ENCODE peak calls at places on chromosomes 5 and 9, in seven cellular contexts. One of them, this sample, is unnamed.

GRCh38 chr9:1875921-1876448 is 139.2 kb upstream of the SMARCA2 start:
- DNase-seq in pancreas: no peak
- DNase-seq in CD8-positive, alpha-beta memory T cell: no peak
- DNase-seq in H1: no peak
- DNase-seq in stomach: no peak
- DNase-seq in fibroblast of lung: no peak
- DNase-seq in A549: no peak
- DNase-seq in this sample: no peak

GRCh38 chr5:149677721-149678120 is 52.4 kb upstream of the PPARGC1B start:
- DNase-seq in A549: no peak
- DNase-seq in stomach: no peak
- DNase-seq in H1: no peak
- DNase-seq in pancreas: no peak
- DNase-seq in CD8-positive, alpha-beta memory T cell: no peak
- DNase-seq in fibroblast of lung: no peak
- DNase-seq in this sample: no peak

GRCh38 chr9:133738806-133739150 is 626 bp upstream of the SARDH start:
- DNase-seq in stomach: no peak
- DNase-seq in H1: no peak
- DNase-seq in fibroblast of lung: no peak
- DNase-seq in CD8-positive, alpha-beta memory T cell: no peak
- DNase-seq in A549: no peak
- DNase-seq in pancreas: no peak
- DNase-seq in this sample: no peak

GRCh38 chr5:93590511-93590910 is 7.5 kb downstream of the NR2F1 start:
- DNase-seq in fibroblast of lung: peak
- DNase-seq in pancreas: no peak
- DNase-seq in stomach: no peak
- DNase-seq in A549: no peak
- DNase-seq in CD8-positive, alpha-beta memory T cell: no peak
- DNase-seq in H1: no peak
- DNase-seq in this sample: no peak

GRCh38 chr9:132851421-132851792 is 26.7 kb downstream of the AK8 start:
- DNase-seq in stomach: no peak
- DNase-seq in CD8-positive, alpha-beta memory T cell: no peak
- DNase-seq in H1: no peak
- DNase-seq in fibroblast of lung: no peak
- DNase-seq in pancreas: no peak
- DNase-seq in A549: no peak
- DNase-seq in this sample: no peak

GRCh38 chr9:135602789-135603481 is 36.4 kb downstream of the GLT6D1 start:
- DNase-seq in A549: peak
- DNase-seq in stomach: peak
- DNase-seq in CD8-positive, alpha-beta memory T cell: peak
- DNase-seq in H1: peak
- DNase-seq in pancreas: peak
- DNase-seq in fibroblast of lung: peak
- DNase-seq in this sample: no peak

GRCh38 chr5:104347119-104347708 is 784.6 kb upstream of the NUDT12 start:
- DNase-seq in A549: peak
- DNase-seq in H1: no peak
- DNase-seq in stomach: no peak
- DNase-seq in CD8-positive, alpha-beta memory T cell: no peak
- DNase-seq in fibroblast of lung: peak
- DNase-seq in pancreas: no peak
- DNase-seq in this sample: no peak

GRCh38 chr5:152593388-152593787 is 188.3 kb upstream of the NMUR2 start:
- DNase-seq in fibroblast of lung: no peak
- DNase-seq in CD8-positive, alpha-beta memory T cell: no peak
- DNase-seq in stomach: no peak
- DNase-seq in pancreas: no peak
- DNase-seq in A549: peak
- DNase-seq in H1: no peak
- DNase-seq in this sample: no peak

GRCh38 chr9:33861917-33862453 is 45.0 kb downstream of the UBE2R2 start:
- DNase-seq in fibroblast of lung: no peak
- DNase-seq in A549: no peak
- DNase-seq in H1: no peak
- DNase-seq in CD8-positive, alpha-beta memory T cell: no peak
- DNase-seq in pancreas: no peak
- DNase-seq in stomach: no peak
- DNase-seq in this sample: no peak

GRCh38 chr5:144504929-144505578 is 334.4 kb downstream of the KCTD16 start:
- DNase-seq in pancreas: no peak
- DNase-seq in stomach: no peak
- DNase-seq in A549: no peak
- DNase-seq in CD8-positive, alpha-beta memory T cell: no peak
- DNase-seq in fibroblast of lung: no peak
- DNase-seq in H1: peak
- DNase-seq in this sample: no peak

GRCh38 chr5:170181902-170182301 is 50.9 kb upstream of the C5orf58 start:
- DNase-seq in fibroblast of lung: peak
- DNase-seq in stomach: no peak
- DNase-seq in H1: no peak
- DNase-seq in A549: no peak
- DNase-seq in pancreas: no peak
- DNase-seq in CD8-positive, alpha-beta memory T cell: no peak
- DNase-seq in this sample: no peak

GRCh38 chr5:95446009-95446408 is 54.8 kb downstream of the FAM81B start:
- DNase-seq in CD8-positive, alpha-beta memory T cell: no peak
- DNase-seq in H1: no peak
- DNase-seq in A549: no peak
- DNase-seq in stomach: no peak
- DNase-seq in fibroblast of lung: peak
- DNase-seq in pancreas: no peak
- DNase-seq in this sample: peak

GRCh38 chr5:175572922-175573321 is 84.9 kb upstream of the HRH2 start:
- DNase-seq in CD8-positive, alpha-beta memory T cell: no peak
- DNase-seq in A549: peak
- DNase-seq in fibroblast of lung: peak
- DNase-seq in H1: no peak
- DNase-seq in pancreas: no peak
- DNase-seq in stomach: no peak
- DNase-seq in this sample: no peak

GRCh38 chr5:175575301-175575700 is 82.6 kb upstream of the HRH2 start:
- DNase-seq in CD8-positive, alpha-beta memory T cell: no peak
- DNase-seq in pancreas: no peak
- DNase-seq in stomach: no peak
- DNase-seq in fibroblast of lung: no peak
- DNase-seq in H1: no peak
- DNase-seq in A549: no peak
- DNase-seq in this sample: no peak

GRCh38 chr5:175576591-175576990 is 81.3 kb upstream of the HRH2 start:
- DNase-seq in stomach: no peak
- DNase-seq in pancreas: no peak
- DNase-seq in fibroblast of lung: peak
- DNase-seq in H1: no peak
- DNase-seq in CD8-positive, alpha-beta memory T cell: no peak
- DNase-seq in A549: no peak
- DNase-seq in this sample: no peak

GRCh38 chr5:175573493-175574269 is 84.2 kb upstream of the HRH2 start:
- DNase-seq in H1: no peak
- DNase-seq in fibroblast of lung: no peak
- DNase-seq in stomach: no peak
- DNase-seq in CD8-positive, alpha-beta memory T cell: no peak
- DNase-seq in pancreas: no peak
- DNase-seq in A549: no peak
- DNase-seq in this sample: no peak

GRCh38 chr5:175576096-175576495 is 81.8 kb upstream of the HRH2 start:
- DNase-seq in pancreas: no peak
- DNase-seq in fibroblast of lung: no peak
- DNase-seq in stomach: no peak
- DNase-seq in CD8-positive, alpha-beta memory T cell: no peak
- DNase-seq in H1: no peak
- DNase-seq in A549: no peak
- DNase-seq in this sample: no peak
- H3K4me3 ChIP-seq in pancreas: no peak
- H3K4me3 ChIP-seq in fibroblast of lung: no peak
- H3K4me3 ChIP-seq in stomach: no peak
- H3K4me3 ChIP-seq in CD8-positive, alpha-beta memory T cell: no peak
- H3K4me3 ChIP-seq in H1: no peak
- H3K4me3 ChIP-seq in A549: no peak
- H3K4me3 ChIP-seq in this sample: no peak

GRCh38 chr5:68225188-68225910 is 9.8 kb downstream of the PIK3R1 start:
- DNase-seq in A549: peak
- DNase-seq in H1: no peak
- DNase-seq in CD8-positive, alpha-beta memory T cell: no peak
- DNase-seq in pancreas: no peak
- DNase-seq in fibroblast of lung: peak
- DNase-seq in stomach: peak
- DNase-seq in this sample: peak

GRCh38 chr5:68222824-68223354 is 7.3 kb downstream of the PIK3R1 start:
- DNase-seq in A549: no peak
- DNase-seq in H1: no peak
- DNase-seq in fibroblast of lung: no peak
- DNase-seq in stomach: no peak
- DNase-seq in CD8-positive, alpha-beta memory T cell: no peak
- DNase-seq in pancreas: no peak
- DNase-seq in this sample: no peak

GRCh38 chr5:68225911-68226563 is 10.5 kb downstream of the PIK3R1 start:
- DNase-seq in H1: no peak
- DNase-seq in CD8-positive, alpha-beta memory T cell: no peak
- DNase-seq in stomach: no peak
- DNase-seq in fibroblast of lung: no peak
- DNase-seq in pancreas: no peak
- DNase-seq in A549: no peak
- DNase-seq in this sample: no peak

GRCh38 chr5:68226564-68227073 is 11.1 kb downstream of the PIK3R1 start:
- DNase-seq in A549: no peak
- DNase-seq in CD8-positive, alpha-beta memory T cell: no peak
- DNase-seq in H1: no peak
- DNase-seq in pancreas: no peak
- DNase-seq in stomach: no peak
- DNase-seq in fibroblast of lung: no peak
- DNase-seq in this sample: no peak

GRCh38 chr5:68224561-68225187 is 9.1 kb downstream of the PIK3R1 start:
- DNase-seq in stomach: no peak
- DNase-seq in CD8-positive, alpha-beta memory T cell: no peak
- DNase-seq in A549: no peak
- DNase-seq in pancreas: no peak
- DNase-seq in H1: no peak
- DNase-seq in fibroblast of lung: peak
- DNase-seq in this sample: peak
- H3K4me3 ChIP-seq in stomach: peak
- H3K4me3 ChIP-seq in CD8-positive, alpha-beta memory T cell: no peak
- H3K4me3 ChIP-seq in A549: no peak
- H3K4me3 ChIP-seq in pancreas: no peak
- H3K4me3 ChIP-seq in H1: no peak
- H3K4me3 ChIP-seq in fibroblast of lung: no peak
- H3K4me3 ChIP-seq in this sample: no peak

GRCh38 chr5:88830567-88830966 is 52.4 kb downstream of the MEF2C start:
- DNase-seq in stomach: no peak
- DNase-seq in CD8-positive, alpha-beta memory T cell: no peak
- DNase-seq in pancreas: no peak
- DNase-seq in H1: no peak
- DNase-seq in fibroblast of lung: peak
- DNase-seq in A549: no peak
- DNase-seq in this sample: no peak

GRCh38 chr5:88834108-88834462 is 48.9 kb downstream of the MEF2C start:
- DNase-seq in pancreas: no peak
- DNase-seq in stomach: no peak
- DNase-seq in fibroblast of lung: no peak
- DNase-seq in H1: no peak
- DNase-seq in CD8-positive, alpha-beta memory T cell: no peak
- DNase-seq in A549: no peak
- DNase-seq in this sample: no peak

GRCh38 chr5:88833371-88834107 is 49.4 kb downstream of the MEF2C start:
- DNase-seq in A549: no peak
- DNase-seq in fibroblast of lung: peak
- DNase-seq in pancreas: no peak
- DNase-seq in CD8-positive, alpha-beta memory T cell: no peak
- DNase-seq in H1: no peak
- DNase-seq in stomach: no peak
- DNase-seq in this sample: peak

GRCh38 chr5:88829773-88830172 is 53.2 kb downstream of the MEF2C start:
- DNase-seq in pancreas: no peak
- DNase-seq in H1: no peak
- DNase-seq in stomach: no peak
- DNase-seq in CD8-positive, alpha-beta memory T cell: no peak
- DNase-seq in A549: no peak
- DNase-seq in fibroblast of lung: no peak
- DNase-seq in this sample: no peak

DNA sequence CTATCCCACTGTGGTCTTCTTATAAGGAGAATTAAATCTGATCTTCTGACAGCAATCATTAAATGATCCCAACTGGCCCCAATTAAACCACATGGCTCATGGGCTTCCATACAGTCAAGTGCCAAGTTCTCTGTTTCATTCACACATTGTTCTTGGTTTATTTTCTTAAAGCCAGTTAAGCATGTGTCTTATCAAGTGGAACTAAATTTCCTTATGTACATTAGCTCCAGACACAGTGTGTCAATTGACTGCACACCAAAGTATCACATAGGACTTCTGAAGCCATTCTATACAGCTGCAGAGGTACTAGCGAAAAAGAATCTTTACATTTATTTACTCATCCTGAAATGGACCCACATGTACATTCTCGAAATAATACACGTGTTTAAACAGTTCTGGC is 51.1 kb downstream of the MEF2C start:
- DNase-seq in fibroblast of lung: no peak
- DNase-seq in CD8-positive, alpha-beta memory T cell: no peak
- DNase-seq in pancreas: no peak
- DNase-seq in stomach: no peak
- DNase-seq in H1: no peak
- DNase-seq in A549: no peak
- DNase-seq in this sample: no peak
- H3K4me3 ChIP-seq in fibroblast of lung: no peak
- H3K4me3 ChIP-seq in CD8-positive, alpha-beta memory T cell: no peak
- H3K4me3 ChIP-seq in pancreas: no peak
- H3K4me3 ChIP-seq in stomach: no peak
- H3K4me3 ChIP-seq in H1: no peak
- H3K4me3 ChIP-seq in A549: no peak
- H3K4me3 ChIP-seq in this sample: no peak

DNA sequence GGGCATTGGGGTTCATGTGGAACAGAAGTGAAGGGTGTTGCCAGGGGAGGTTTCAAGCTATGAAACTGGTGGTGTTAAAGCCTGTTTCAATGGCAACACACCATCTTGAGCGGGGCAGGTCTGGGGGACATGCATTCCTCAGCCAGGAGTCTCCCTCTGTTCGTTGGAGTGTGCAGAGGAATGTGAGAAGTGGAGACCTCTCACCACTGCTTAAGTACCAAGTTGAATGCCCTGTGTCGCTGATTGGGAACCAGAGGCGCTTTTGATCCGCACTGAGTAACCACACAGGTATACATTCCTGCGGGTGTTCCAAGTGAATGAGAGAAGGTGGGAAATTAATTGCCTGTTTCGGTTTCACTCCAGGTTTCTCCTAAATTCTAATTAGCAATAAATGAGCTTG is 99.4 kb downstream of the LIX1 start:
- DNase-seq in fibroblast of lung: peak
- DNase-seq in stomach: no peak
- DNase-seq in CD8-positive, alpha-beta memory T cell: no peak
- DNase-seq in A549: no peak
- DNase-seq in pancreas: no peak
- DNase-seq in H1: no peak
- DNase-seq in this sample: no peak
- H3K4me3 ChIP-seq in fibroblast of lung: no peak
- H3K4me3 ChIP-seq in stomach: no peak
- H3K4me3 ChIP-seq in CD8-positive, alpha-beta memory T cell: no peak
- H3K4me3 ChIP-seq in A549: no peak
- H3K4me3 ChIP-seq in pancreas: no peak
- H3K4me3 ChIP-seq in H1: no peak
- H3K4me3 ChIP-seq in this sample: no peak